ENCODE peak calls at places on chromosomes 5 and 9, in five cellular contexts. G is PC-9, I is HepG2, K is mesenchymal stem cell, A is SK-N-SH. B is an unnamed sample. For H3K27me3, the result is how much of the 10 kb centered on the place peaks cover.

GRCh38 chr9:109506097-109506712 is 8.1 kb upstream of the PTPN3 start:
- DNase-seq in G (no peak), I (peak), K (peak), A (no peak), B (no peak)

GRCh38 chr5:36861820-36862219 is 14.7 kb upstream of the NIPBL start:
- DNase-seq in G (no peak), I (no peak), K (no peak), A (no peak), B (no peak)

GRCh38 chr5:150570333-150570732 is 62.4 kb downstream of the NDST1 start:
- DNase-seq in G (no peak), I (no peak), K (no peak), A (peak), B (no peak)

GRCh38 chr9:76297721-76298239 is 96.4 kb downstream of the RFK start:
- DNase-seq in G (no peak), I (no peak), K (peak), A (no peak), B (peak)

GRCh38 chr9:129626079-129626943 is at the start of gene NTMT1:
- DNase-seq in G (peak), I (peak), K (peak), A (peak), B (peak)

GRCh38 chr9:127661342-127661741 is 45.4 kb upstream of the CFAP157 start:
- DNase-seq in G (no peak), I (no peak), K (no peak), A (peak), B (peak)

GRCh38 chr5:143383988-143384387 is 19.5 kb downstream of the NR3C1 start:
- DNase-seq in G (no peak), I (no peak), K (no peak), A (no peak), B (no peak)

GRCh38 chr5:58191451-58191850 is 268.4 kb downstream of the PLK2 start:
- DNase-seq in G (no peak), I (no peak), K (no peak), A (no peak), B (no peak)

GRCh38 chr5:146109379-146109778 is 4.0 kb upstream of the PLAC8L1 start:
- DNase-seq in G (no peak), I (no peak), K (no peak), A (no peak), B (no peak)

GRCh38 chr5:72209515-72210115 is 102.3 kb downstream of the MAP1B start:
- DNase-seq in G (no peak), I (no peak), K (no peak), A (no peak), B (no peak)

GRCh38 chr9:79574166-79574565 is 2.4 kb downstream of the TLE4 start:
- DNase-seq in G (no peak), I (no peak), K (no peak), A (no peak), B (no peak)

GRCh38 chr9:79572032-79572890 is 496 bp downstream of the TLE4 start:
- DNase-seq in G (no peak), I (no peak), K (peak), A (peak), B (peak)

GRCh38 chr9:79572891-79573696 is 1.3 kb downstream of the TLE4 start:
- DNase-seq in G (no peak), I (no peak), K (peak), A (peak), B (peak)

GRCh38 chr9:79574716-79575242 is 3.0 kb downstream of the TLE4 start:
- DNase-seq in G (no peak), I (no peak), K (peak), A (no peak), B (no peak)

GRCh38 chr9:79573697-79573976 is 1.9 kb downstream of the TLE4 start:
- DNase-seq in G (no peak), I (no peak), K (no peak), A (no peak), B (no peak)
- H2AFZ ChIP-seq in G (no peak), I (no peak), K (no peak), A (no peak), B (peak)

GRCh38 chr9:113990975-113991471 is 87.1 kb downstream of the AMBP start:
- DNase-seq in G (no peak), I (no peak), K (no peak), A (no peak), B (peak)

GRCh38 chr9:113992276-113992951 is 85.7 kb downstream of the AMBP start:
- DNase-seq in G (no peak), I (no peak), K (no peak), A (peak), B (peak)

GRCh38 chr9:113993838-113994540 is 84.1 kb downstream of the AMBP start:
- DNase-seq in G (no peak), I (no peak), K (no peak), A (peak), B (peak)

GRCh38 chr9:113991714-113992113 is 86.4 kb downstream of the AMBP start:
- DNase-seq in G (no peak), I (no peak), K (no peak), A (no peak), B (peak)

GRCh38 chr9:113992994-113993393 is 85.1 kb downstream of the AMBP start:
- DNase-seq in G (no peak), I (no peak), K (no peak), A (no peak), B (peak)
- H3K4me2 ChIP-seq in G (no peak), I (no peak), K (no peak), A (no peak), B (no peak)

DNA sequence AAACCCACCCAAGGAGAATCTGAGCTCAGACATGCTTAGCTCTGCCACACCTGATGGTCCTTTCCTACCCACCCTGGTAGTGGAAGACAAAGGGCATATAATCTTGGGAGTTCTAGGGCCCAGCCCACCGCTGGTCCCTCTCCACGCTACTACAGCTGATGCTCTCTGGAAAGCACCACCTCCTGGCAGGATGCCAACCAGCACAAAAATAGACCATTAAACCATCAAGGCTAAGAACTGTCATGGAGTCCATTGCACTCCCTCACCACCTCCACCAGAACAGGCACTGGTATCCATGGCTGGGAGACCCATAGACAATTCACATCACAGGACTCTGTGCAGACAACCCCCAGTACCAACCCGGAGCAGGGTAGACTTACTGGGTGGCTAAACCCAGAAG is 111.0 kb upstream of the IL7R start:
- DNase-seq in G (no peak), I (no peak), K (no peak), A (no peak), B (no peak)
- H3K27me3 ChIP-seq in G (under half), I (under half), K (under half), A (under half), B (under half)

GRCh38 chr9:121239851-121240250 is 28.1 kb upstream of the GSN start:
- DNase-seq in G (no peak), I (no peak), K (no peak), A (no peak), B (no peak)

GRCh38 chr9:121242219-121242954 is 25.6 kb upstream of the GSN start:
- DNase-seq in G (no peak), I (no peak), K (peak), A (no peak), B (no peak)

GRCh38 chr9:121239071-121239470 is 28.9 kb upstream of the GSN start:
- DNase-seq in G (no peak), I (no peak), K (no peak), A (no peak), B (no peak)

GRCh38 chr9:121240394-121241145 is 27.4 kb upstream of the GSN start:
- DNase-seq in G (no peak), I (no peak), K (no peak), A (no peak), B (no peak)

GRCh38 chr9:121242955-121243346 is 25.0 kb upstream of the GSN start:
- DNase-seq in G (no peak), I (no peak), K (no peak), A (no peak), B (no peak)
- H2AFZ ChIP-seq in G (no peak), I (no peak), K (no peak), A (no peak), B (peak)